ENCODE peak calls at places on chromosomes 7 and 10, in four cellular contexts. A, U, T and S are unnamed samples.

GRCh38 chr7:45173596-45174327 is 16.2 kb downstream of the RAMP3 start:
- DNase-seq in A (no peak), T (no peak), U (no peak), S (no peak)

GRCh38 chr7:196283-196682 is 3.9 kb downstream of the FAM20C start:
- DNase-seq in A (no peak), T (no peak), U (no peak), S (no peak)

GRCh38 chr7:142104550-142105527 is 6.7 kb upstream of the MGAM2 start:
- DNase-seq in U (no peak), T (no peak), A (no peak), S (no peak)

GRCh38 chr7:130793855-130794618 is 60.0 kb upstream of the KLF14 start:
- DNase-seq in T (no peak), U (peak), A (no peak), S (peak)

GRCh38 chr7:732094-732541 is 5.0 kb upstream of the PRKAR1B start:
- DNase-seq in A (peak), U (no peak), T (no peak), S (no peak)

GRCh38 chr10:28089467-28089866 is 90.6 kb upstream of the ODAD2 start:
- DNase-seq in U (peak), T (no peak), A (no peak), S (peak)

GRCh38 chr10:8074881-8075280 is 20.4 kb downstream of the GATA3 start:
- DNase-seq in T (no peak), A (no peak), U (no peak), S (no peak)

GRCh38 chr7:43648725-43649406 is 66.0 kb downstream of the STK17A start:
- DNase-seq in T (no peak), U (peak), A (no peak), S (no peak)

GRCh38 chr7:139656387-139656786 is 121.4 kb downstream of the HIPK2 start:
- DNase-seq in A (no peak), T (no peak), U (no peak), S (no peak)

GRCh38 chr10:129770286-129770685 is 193.8 kb downstream of the EBF3 start:
- DNase-seq in T (peak), A (peak), U (no peak), S (no peak)

GRCh38 chr7:65951837-65952578 is 30.0 kb downstream of the GUSB start:
- DNase-seq in T (no peak), A (no peak), U (no peak), S (no peak)

GRCh38 chr10:93248583-93249227 is 175.0 kb downstream of the CYP26A1 start:
- DNase-seq in A (peak), T (no peak), U (no peak), S (peak)

GRCh38 chr10:132520147-132520811 is 17.3 kb upstream of the INPP5A start:
- DNase-seq in T (no peak), U (peak), A (peak), S (no peak)

GRCh38 chr7:45197461-45197860 is 39.9 kb downstream of the RAMP3 start:
- DNase-seq in T (no peak), U (no peak), A (no peak), S (no peak)

GRCh38 chr7:25726180-25726579 is 425.8 kb upstream of the NFE2L3 start:
- DNase-seq in T (peak), A (peak), U (no peak), S (peak)

DNA sequence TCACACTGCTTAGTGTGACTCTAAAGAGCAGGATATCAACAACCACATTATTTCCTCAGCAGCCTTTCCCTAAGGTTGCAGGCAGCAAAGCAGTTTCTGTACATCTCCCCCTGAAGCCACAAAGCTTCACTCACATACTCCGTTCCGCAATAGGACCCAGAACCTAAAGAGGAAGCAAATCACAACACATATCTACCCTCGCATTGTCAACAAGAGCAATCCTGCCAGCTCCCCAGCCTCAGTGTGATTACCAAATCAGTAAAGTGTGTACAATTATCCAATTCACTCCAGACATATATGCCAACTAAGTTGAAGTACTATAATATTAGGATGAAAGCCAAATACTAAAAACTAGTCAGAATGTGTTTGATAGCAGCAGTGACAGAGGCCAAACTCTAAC is 30.8 kb downstream of the VAX1 start:
- DNase-seq in U (no peak), T (no peak), A (no peak), S (no peak)
- H3K56ac ChIP-seq in U (no peak), T (no peak), A (no peak), S (no peak)

DNA sequence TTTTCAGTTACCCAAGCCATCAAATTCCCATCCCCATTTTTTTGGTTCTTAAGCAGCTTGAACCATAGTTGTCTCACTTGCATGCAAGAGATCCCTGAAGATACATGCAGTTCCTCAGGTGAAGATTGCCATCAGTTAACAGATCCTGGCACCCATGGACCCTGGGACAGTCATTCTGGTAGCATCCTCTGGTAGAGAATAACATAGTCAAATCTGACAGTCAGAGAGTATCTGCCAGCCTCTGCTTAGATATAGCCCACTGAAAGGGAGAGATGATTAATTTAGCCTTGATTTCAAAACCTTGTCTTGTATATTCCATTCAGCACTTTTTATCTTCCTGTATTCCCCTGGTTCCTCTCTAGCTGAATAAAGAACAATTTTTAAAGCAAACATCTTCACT is 280.4 kb downstream of the KCNMA1 start:
- DNase-seq in U (no peak), T (no peak), A (no peak), S (no peak)
- H3K56ac ChIP-seq in U (peak), T (no peak), A (no peak), S (no peak)

DNA sequence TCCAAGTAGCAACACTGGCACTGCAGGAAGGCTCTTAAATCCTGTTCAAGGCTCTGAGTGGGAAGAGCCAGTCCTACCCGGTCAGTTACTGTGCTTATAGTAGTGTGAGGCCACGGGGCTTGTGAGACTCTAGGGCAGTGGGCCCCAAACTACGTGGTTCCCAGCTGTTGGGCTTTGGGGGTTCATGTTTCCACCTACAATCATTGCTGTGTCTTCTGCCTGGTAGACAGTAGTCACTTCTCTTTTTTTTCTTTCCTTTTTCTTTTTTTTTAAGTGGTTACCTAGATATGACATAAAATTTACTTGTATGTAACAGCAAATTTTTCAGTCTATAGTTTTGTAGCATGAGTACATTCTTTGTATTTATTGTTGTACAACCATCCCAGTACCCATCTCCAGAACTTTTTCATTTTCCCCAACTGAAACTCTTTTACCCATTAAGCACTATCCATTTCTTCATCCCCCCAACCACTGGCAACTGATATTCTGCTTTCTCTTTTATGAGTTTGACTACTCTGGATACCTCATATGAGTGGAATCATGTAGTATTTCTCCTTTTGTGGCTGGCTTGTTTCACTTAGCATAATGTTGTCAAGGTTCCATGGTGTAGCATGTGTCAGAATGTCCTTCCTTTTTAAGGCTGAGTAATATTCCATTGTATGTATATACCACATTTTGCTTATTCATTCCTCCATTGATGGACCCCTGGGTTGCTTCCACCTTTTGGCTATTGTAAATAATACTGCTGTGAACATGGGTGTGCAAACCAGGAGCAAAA is 7.7 kb downstream of the UBTD1 start:
- DNase-seq in A (no peak), U (no peak), T (no peak), S (no peak)
- H3K56ac ChIP-seq in A (no peak), U (no peak), T (no peak), S (no peak)

DNA sequence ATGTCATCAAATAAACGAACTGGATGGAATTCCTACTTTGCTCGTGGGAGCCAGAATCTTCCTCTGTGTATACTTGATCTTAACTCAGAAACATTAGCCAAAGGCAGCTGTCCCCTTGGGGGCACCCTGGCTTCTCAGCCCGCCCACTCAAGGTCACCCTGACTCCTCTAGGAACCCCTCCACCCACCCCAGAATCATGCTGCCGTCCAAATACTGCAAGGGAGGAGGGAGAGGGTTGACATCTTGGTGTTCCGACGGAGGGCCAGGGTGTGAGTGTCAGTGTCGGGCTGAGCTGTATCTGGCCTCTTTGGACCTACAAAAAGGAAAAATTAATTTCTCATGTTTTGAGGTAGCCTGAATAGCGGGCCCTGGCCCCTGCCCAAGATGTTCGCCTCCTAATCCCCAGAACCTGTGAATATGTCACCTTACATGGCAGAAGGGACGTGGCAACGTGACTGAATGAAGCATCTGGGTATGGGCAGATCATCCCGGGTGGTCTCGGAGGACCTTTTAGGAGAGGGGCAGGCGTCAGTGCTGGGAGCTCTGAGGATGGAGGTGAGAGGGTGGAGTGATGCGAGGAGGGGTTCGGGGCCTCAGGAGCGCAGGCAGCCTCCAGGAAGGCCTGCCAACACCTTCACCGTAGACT is 40.5 kb upstream of the RBM33 start:
- DNase-seq in A (no peak), T (no peak), U (no peak), S (no peak)
- H3K56ac ChIP-seq in A (no peak), T (no peak), U (no peak), S (no peak)

DNA sequence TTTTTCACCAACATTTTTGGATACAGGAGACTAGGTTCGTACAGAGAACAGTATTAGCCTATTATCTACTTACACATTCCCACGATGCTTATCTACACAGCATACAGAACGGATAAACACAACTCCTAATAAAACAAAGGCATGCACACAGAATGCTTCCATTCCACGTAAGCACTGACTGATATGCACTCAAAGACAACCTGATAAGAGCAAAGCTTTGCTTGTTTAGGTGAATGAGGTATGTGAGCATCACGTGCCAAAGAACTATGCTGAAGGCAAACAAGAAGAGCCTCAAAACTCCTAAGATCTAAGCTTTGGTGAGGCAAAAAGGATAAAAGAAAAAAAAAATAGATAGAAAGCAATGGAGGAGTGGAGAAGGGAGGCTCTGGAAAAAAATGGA is 413.5 kb upstream of the LRRN3 start:
- DNase-seq in U (peak), A (no peak), T (no peak), S (peak)
- H3K56ac ChIP-seq in U (no peak), A (no peak), T (no peak), S (no peak)